ENCODE peak calls at places on chromosomes 13 and 19, in five cellular contexts. J, X, Q, T and G are unnamed samples.

GRCh38 chr13:58655086-58655485 is 1023.5 kb downstream of the PCDH17 start:
- DNase-seq in J (no peak), X (no peak), Q (no peak), T (no peak), G (no peak)

GRCh38 chr13:49657241-49657641 is 28.9 kb downstream of the ARL11 start:
- DNase-seq in J (no peak), X (no peak), Q (no peak), T (no peak), G (no peak)

GRCh38 chr19:58570770-58571574 is 2.2 kb downstream of the MZF1 start:
- DNase-seq in J (no peak), X (no peak), Q (no peak), T (no peak), G (no peak)

GRCh38 chr13:65943711-65944110 is 1286.4 kb downstream of the PCDH9 start:
- DNase-seq in J (no peak), X (peak), Q (no peak), T (no peak), G (no peak)

GRCh38 chr13:45113809-45114208 is 6.5 kb upstream of the GTF2F2 start:
- DNase-seq in J (no peak), X (no peak), Q (no peak), T (no peak), G (no peak)

GRCh38 chr19:35031072-35031881 is 1.0 kb downstream of the SCN1B start:
- DNase-seq in J (no peak), X (peak), Q (no peak), T (peak), G (no peak)

GRCh38 chr13:26253262-26253786 is 605 bp upstream of the CDK8 start:
- DNase-seq in J (no peak), X (peak), Q (no peak), T (no peak), G (no peak)

GRCh38 chr13:28623782-28624706 is 34.9 kb upstream of the POMP start:
- DNase-seq in J (no peak), X (peak), Q (no peak), T (no peak), G (no peak)